ENCODE peak calls at places on chromosomes 1 and 21, in four cellular contexts. K, H, X and Z are unnamed samples.

GRCh38 chr1:181551249-181551648 is 67.9 kb downstream of the CACNA1E start:
- DNase-seq in K (no peak), H (no peak), X (no peak), Z (no peak)

GRCh38 chr1:28577738-28578536 is 14.1 kb upstream of the RAB42 start:
- DNase-seq in K (no peak), H (no peak), X (no peak), Z (no peak)

GRCh38 chr1:180230791-180231505 is 884 bp downstream of the LHX4 start:
- DNase-seq in K (no peak), H (no peak), X (peak; percentile 62), Z (no peak)

GRCh38 chr1:117121589-117122296 is at the start of gene TRIM45:
- DNase-seq in K (peak; percentile 76), H (peak; percentile 77), X (peak; percentile 82), Z (peak; percentile 71)

GRCh38 chr1:24526045-24526444 is 23.4 kb downstream of the RCAN3 start:
- DNase-seq in K (no peak), H (no peak), X (no peak), Z (no peak)

GRCh38 chr21:45412491-45412890 is 7.5 kb downstream of the COL18A1 start:
- DNase-seq in K (no peak), H (no peak), X (no peak), Z (no peak)

GRCh38 chr21:33418686-33419085 is 15.5 kb downstream of the IFNGR2 start:
- DNase-seq in K (no peak), H (no peak), X (no peak), Z (no peak)

GRCh38 chr21:41564871-41565281 is 56.9 kb upstream of the TMPRSS2 start:
- DNase-seq in K (no peak), H (no peak), X (no peak), Z (no peak)

GRCh38 chr1:29259802-29260441 is 23.6 kb downstream of the PTPRU start:
- DNase-seq in K (peak; percentile 8), H (no peak), X (no peak), Z (no peak)